ENCODE peak calls at places on chromosomes 6 and 20, in nine cellular contexts. I is NCI-H774, Q is RPMI7951, D is T-helper 1 cell, J is HCT116, Y is tibial artery, K is RWPE1, H is left cardiac atrium, Z is foreskin fibroblast. C is an unnamed sample.

GRCh38 chr6:146850238-146850896 is 251.6 kb downstream of the ADGB start:
- DNase-seq in H (no peak), I (no peak), Z (no peak), Q (peak), K (no peak), D (no peak), Y (no peak), J (no peak), C (no peak)

GRCh38 chr20:45113865-45114264 is 1.1 kb downstream of the WFDC5 start:
- DNase-seq in H (no peak), Y (no peak), Z (no peak), I (no peak), Q (no peak), K (no peak), D (no peak), J (no peak), C (no peak)

GRCh38 chr20:63553933-63554290 is at the start of gene FNDC11:
- DNase-seq in D (no peak), K (no peak), Y (no peak), H (peak), I (no peak), Q (peak), J (no peak), Z (no peak), C (no peak)

GRCh38 chr6:99588618-99589289 is 17.9 kb upstream of the PRDM13 start:
- DNase-seq in H (peak), Z (peak), J (no peak), D (peak), K (peak), I (peak), Y (peak), Q (peak), C (no peak)

GRCh38 chr6:15553031-15553430 is 109.8 kb downstream of the DTNBP1 start:
- DNase-seq in J (no peak), K (no peak), Q (no peak), I (no peak), Y (no peak), H (no peak), Z (no peak), D (no peak), C (no peak)

GRCh38 chr20:49115565-49115964 is 69.5 kb downstream of the CSE1L start:
- DNase-seq in H (no peak), Y (no peak), Z (no peak), J (no peak), I (no peak), D (no peak), Q (no peak), K (no peak), C (no peak)

GRCh38 chr6:154995241-154996162 is at the start of gene TIAM2:
- DNase-seq in Y (no peak), H (peak), Z (no peak), Q (peak), I (no peak), K (peak), D (peak), J (no peak), C (no peak)

GRCh38 chr6:113994934-113995342 is 24.0 kb upstream of the HDAC2 start:
- DNase-seq in H (no peak), J (peak), D (peak), I (peak), Z (peak), Q (peak), Y (no peak), K (peak), C (no peak)

GRCh38 chr6:135323202-135323668 is 142.1 kb downstream of the MYB start:
- DNase-seq in J (no peak), K (no peak), Q (no peak), I (no peak), H (no peak), D (peak), Y (no peak), Z (no peak), C (no peak)

GRCh38 chr6:116062496-116062895 is 1.8 kb upstream of the FRK start:
- DNase-seq in Z (no peak), K (no peak), Q (no peak), I (no peak), H (no peak), J (no peak), Y (no peak), D (no peak), C (no peak)

GRCh38 chr6:127904160-127904559 is 3.3 kb upstream of the THEMIS start:
- DNase-seq in Q (no peak), I (no peak), Y (no peak), K (no peak), D (no peak), H (no peak), Z (no peak), J (no peak), C (no peak)

GRCh38 chr20:39299783-39300182 is 337.6 kb downstream of the DHX35 start:
- DNase-seq in H (no peak), K (no peak), I (no peak), Q (no peak), Y (no peak), J (no peak), Z (no peak), D (no peak), C (no peak)

GRCh38 chr20:4134861-4135379 is 119.6 kb upstream of the RNF24 start:
- DNase-seq in Z (no peak), I (no peak), Y (no peak), H (no peak), Q (no peak), J (no peak), K (no peak), D (no peak), C (peak)

GRCh38 chr20:57330998-57331397 is 1.4 kb downstream of the SPO11 start:
- DNase-seq in H (no peak), Y (no peak), D (no peak), I (no peak), K (no peak), Z (peak), Q (no peak), J (no peak), C (no peak)

GRCh38 chr6:56713285-56713684 is 70.6 kb upstream of the DST start:
- DNase-seq in I (no peak), J (peak), D (no peak), H (peak), Z (peak), Y (peak), K (peak), Q (peak), C (peak)

GRCh38 chr6:147508073-147508870 is at the start of gene SAMD5:
- DNase-seq in H (peak), Z (peak), J (peak), Y (peak), I (peak), K (peak), D (no peak), Q (peak), C (no peak)

GRCh38 chr6:155163616-155164015 is 100.2 kb upstream of the CLDN20 start:
- DNase-seq in H (no peak), K (no peak), J (no peak), Q (no peak), I (no peak), Z (no peak), D (no peak), Y (no peak), C (no peak)

GRCh38 chr6:31352497-31353368 is 4.2 kb downstream of the HLA-B start:
- DNase-seq in K (no peak), Q (no peak), Z (no peak), Y (no peak), I (no peak), J (no peak), D (peak), H (no peak), C (no peak)

GRCh38 chr6:43771210-43771857 is 1.3 kb downstream of the VEGFA start:
- DNase-seq in Q (no peak), I (peak), J (no peak), K (peak), Y (peak), H (peak), Z (peak), D (peak), C (no peak)

GRCh38 chr6:37507690-37508421 is 8.2 kb upstream of the CCDC167 start:
- DNase-seq in D (peak), Y (no peak), Q (no peak), J (no peak), Z (no peak), K (no peak), H (no peak), I (peak), C (no peak)

GRCh38 chr6:118709859-118710350 is 58.5 kb upstream of the CEP85L start:
- DNase-seq in Z (peak), J (no peak), K (peak), Q (peak), D (peak), H (no peak), I (no peak), Y (no peak), C (no peak)

GRCh38 chr6:155252581-155252980 is 11.2 kb upstream of the CLDN20 start:
- DNase-seq in D (no peak), J (no peak), K (no peak), I (no peak), Z (no peak), H (no peak), Q (no peak), Y (no peak), C (no peak)

GRCh38 chr20:50224553-50225255 is 34.1 kb downstream of the CEBPB start:
- DNase-seq in H (peak), I (no peak), Y (peak), Z (peak), J (no peak), D (no peak), K (no peak), Q (peak), C (peak)

GRCh38 chr6:158649289-158650143 is at the start of gene SYTL3:
- DNase-seq in I (no peak), K (no peak), Q (peak), H (peak), Y (peak), D (peak), Z (no peak), J (no peak), C (peak)

GRCh38 chr6:120147218-120147871 is 797.8 kb upstream of the MAN1A1 start:
- DNase-seq in H (no peak), K (no peak), Z (no peak), I (no peak), D (no peak), Y (no peak), Q (no peak), J (no peak), C (no peak)

GRCh38 chr6:150056916-150057315 is 12.0 kb downstream of the ULBP3 start:
- DNase-seq in Z (no peak), Y (no peak), J (no peak), H (no peak), I (no peak), D (no peak), Q (no peak), K (no peak), C (no peak)

GRCh38 chr6:158766621-158767435 is 52.3 kb downstream of the EZR start:
- DNase-seq in J (no peak), Z (no peak), Y (no peak), D (no peak), I (no peak), K (no peak), Q (no peak), H (no peak), C (no peak)

GRCh38 chr6:150238294-150238693 is 95.5 kb downstream of the PPP1R14C start:
- DNase-seq in H (peak), D (no peak), Z (peak), Q (peak), K (no peak), I (no peak), J (no peak), Y (no peak), C (no peak)

GRCh38 chr6:129701721-129702455 is 8.1 kb downstream of the ARHGAP18 start:
- DNase-seq in Z (peak), J (no peak), D (no peak), I (no peak), K (no peak), Q (peak), H (no peak), Y (no peak), C (no peak)

GRCh38 chr6:11058406-11058805 is 14.3 kb upstream of the ELOVL2 start:
- DNase-seq in J (no peak), H (no peak), K (no peak), D (no peak), Y (no peak), Q (no peak), Z (no peak), I (no peak), C (no peak)

GRCh38 chr6:2229039-2229438 is 16.4 kb downstream of the GMDS start:
- DNase-seq in Q (no peak), Z (no peak), J (no peak), Y (no peak), K (no peak), H (no peak), D (no peak), I (no peak), C (no peak)

GRCh38 chr20:21151791-21152190 is 25.9 kb downstream of the KIZ start:
- DNase-seq in H (no peak), I (no peak), Y (no peak), Q (no peak), D (no peak), J (no peak), Z (no peak), K (no peak), C (no peak)

GRCh38 chr6:15106958-15107643 is 138.8 kb upstream of the JARID2 start:
- DNase-seq in D (no peak), Z (no peak), J (no peak), I (no peak), K (no peak), Y (no peak), Q (no peak), H (no peak), C (no peak)

GRCh38 chr20:12925214-12925755 is 83.5 kb upstream of the SPTLC3 start:
- DNase-seq in J (peak), H (peak), K (peak), D (peak), Y (peak), Q (peak), I (peak), Z (peak), C (no peak)

GRCh38 chr20:20549267-20549612 is 163.2 kb downstream of the RALGAPA2 start:
- DNase-seq in D (no peak), H (no peak), J (no peak), Y (no peak), I (no peak), K (peak), Q (peak), Z (no peak), C (no peak)

GRCh38 chr20:40635990-40636389 is 53.0 kb downstream of the MAFB start:
- DNase-seq in Q (no peak), I (no peak), Z (no peak), Y (no peak), K (no peak), D (no peak), H (no peak), J (no peak), C (no peak)

GRCh38 chr6:25952535-25952934 is 10.1 kb upstream of the TRIM38 start:
- DNase-seq in H (no peak), Q (no peak), D (no peak), K (no peak), J (no peak), Z (no peak), I (no peak), Y (no peak), C (no peak)

C was measured in ascending aorta.